ENCODE peak calls at places on chromosome 14, in seven cellular contexts. One of them, this sample, is unnamed.
A peak's percentile ranks its signal among the peaks of the same experiment; 100 is the strongest.

GRCh38 chr14:61388173-61388975 is 67.0 kb downstream of the PRKCH start:
- DNase-seq in cardiac fibroblast: peak; percentile 13
- DNase-seq in fibroblast of villous mesenchyme: peak; percentile 3
- DNase-seq in NCI-H524 treated with DMSO at 0.1 percent for 48 hours: peak; percentile 56
- DNase-seq in OCI-LY7: no peak
- DNase-seq in BJ: no peak
- DNase-seq in T-helper 17 cell: no peak
- DNase-seq in this sample: no peak

GRCh38 chr14:78644824-78645559 is 474.8 kb downstream of the NRXN3 start:
- DNase-seq in BJ: no peak
- DNase-seq in cardiac fibroblast: no peak
- DNase-seq in NCI-H524 treated with DMSO at 0.1 percent for 48 hours: no peak
- DNase-seq in T-helper 17 cell: no peak
- DNase-seq in OCI-LY7: no peak
- DNase-seq in fibroblast of villous mesenchyme: no peak
- DNase-seq in this sample: peak; percentile 14

GRCh38 chr14:37056473-37056872 is 115.9 kb downstream of the SLC25A21 start:
- DNase-seq in cardiac fibroblast: no peak
- DNase-seq in NCI-H524 treated with DMSO at 0.1 percent for 48 hours: no peak
- DNase-seq in fibroblast of villous mesenchyme: no peak
- DNase-seq in OCI-LY7: no peak
- DNase-seq in T-helper 17 cell: no peak
- DNase-seq in BJ: no peak
- DNase-seq in this sample: no peak

GRCh38 chr14:73833530-73834257 is 17.9 kb upstream of the PTGR2 start:
- DNase-seq in fibroblast of villous mesenchyme: peak; percentile 45
- DNase-seq in BJ: no peak
- DNase-seq in cardiac fibroblast: peak; percentile 94
- DNase-seq in NCI-H524 treated with DMSO at 0.1 percent for 48 hours: no peak
- DNase-seq in OCI-LY7: no peak
- DNase-seq in T-helper 17 cell: no peak
- DNase-seq in this sample: no peak

GRCh38 chr14:79412822-79413221 is 798.5 kb downstream of the DIO2 start:
- DNase-seq in cardiac fibroblast: no peak
- DNase-seq in fibroblast of villous mesenchyme: no peak
- DNase-seq in NCI-H524 treated with DMSO at 0.1 percent for 48 hours: no peak
- DNase-seq in BJ: no peak
- DNase-seq in T-helper 17 cell: no peak
- DNase-seq in OCI-LY7: no peak
- DNase-seq in this sample: no peak

GRCh38 chr14:99947695-99948094 is 117.5 kb upstream of the EVL start:
- DNase-seq in BJ: no peak
- DNase-seq in NCI-H524 treated with DMSO at 0.1 percent for 48 hours: no peak
- DNase-seq in T-helper 17 cell: no peak
- DNase-seq in cardiac fibroblast: peak; percentile 26
- DNase-seq in fibroblast of villous mesenchyme: peak; percentile 50
- DNase-seq in OCI-LY7: no peak
- DNase-seq in this sample: no peak

GRCh38 chr14:91119556-91120311 is 5.9 kb downstream of the DGLUCY start:
- DNase-seq in NCI-H524 treated with DMSO at 0.1 percent for 48 hours: no peak
- DNase-seq in OCI-LY7: no peak
- DNase-seq in fibroblast of villous mesenchyme: peak; percentile 36
- DNase-seq in BJ: peak; percentile 41
- DNase-seq in T-helper 17 cell: no peak
- DNase-seq in cardiac fibroblast: peak; percentile 50
- DNase-seq in this sample: no peak

GRCh38 chr14:32560213-32560857 is 231.2 kb downstream of the AKAP6 start:
- DNase-seq in BJ: peak; percentile 58
- DNase-seq in cardiac fibroblast: peak; percentile 90
- DNase-seq in fibroblast of villous mesenchyme: peak; percentile 84
- DNase-seq in T-helper 17 cell: no peak
- DNase-seq in OCI-LY7: peak; percentile 54
- DNase-seq in NCI-H524 treated with DMSO at 0.1 percent for 48 hours: peak; percentile 47
- DNase-seq in this sample: no peak

GRCh38 chr14:96479435-96480146 is 22.6 kb upstream of the PAPOLA start:
- DNase-seq in T-helper 17 cell: no peak
- DNase-seq in fibroblast of villous mesenchyme: peak; percentile 50
- DNase-seq in cardiac fibroblast: peak; percentile 37
- DNase-seq in OCI-LY7: no peak
- DNase-seq in BJ: no peak
- DNase-seq in NCI-H524 treated with DMSO at 0.1 percent for 48 hours: no peak
- DNase-seq in this sample: no peak